ENCODE peak calls at places on chromosomes 4 and X, in nine cellular contexts. B, E, P, J, H, R, O, K and T are unnamed samples.

GRCh38 chr4:154009795-154010194 is 220.9 kb upstream of the SFRP2 start:
- DNase-seq in O (no peak), P (no peak), K (no peak), J (no peak), R (no peak), B (no peak), E (no peak), H (no peak), T (no peak)

GRCh38 chr4:133483600-133484246 is 334.6 kb downstream of the PCDH10 start:
- DNase-seq in E (peak), P (no peak), O (peak), B (no peak), R (no peak), J (no peak), H (no peak), K (no peak), T (no peak)

GRCh38 chrX:9195199-9195880 is 161.4 kb upstream of the FAM9B start:
- DNase-seq in H (no peak), B (no peak), J (no peak), P (no peak), K (no peak), O (no peak), E (no peak), R (no peak), T (no peak)

GRCh38 chr4:22897520-22898108 is 204.9 kb downstream of the GBA3 start:
- DNase-seq in O (peak), K (no peak), P (no peak), H (no peak), E (peak), B (no peak), J (no peak), R (no peak), T (no peak)

GRCh38 chr4:74018771-74019170 is 19.7 kb downstream of the CXCL3 start:
- DNase-seq in P (no peak), B (no peak), K (no peak), E (no peak), H (no peak), R (no peak), O (peak), J (no peak), T (no peak)

GRCh38 chr4:14178421-14178820 is 550.9 kb upstream of the BOD1L1 start:
- DNase-seq in J (no peak), R (no peak), B (no peak), O (peak), E (peak), K (no peak), P (peak), H (no peak), T (no peak)

GRCh38 chrX:130165181-130165702 is 399 bp downstream of the AIFM1 start:
- DNase-seq in B (peak), H (no peak), K (no peak), P (no peak), R (no peak), J (no peak), E (peak), O (no peak), T (peak)

GRCh38 chrX:54758114-54759055 is 39.7 kb downstream of the ITIH6 start:
- DNase-seq in R (no peak), K (no peak), H (no peak), B (no peak), O (no peak), J (no peak), E (no peak), P (no peak), T (no peak)

GRCh38 chrX:119427024-119427794 is 28.1 kb downstream of the SLC25A43 start:
- DNase-seq in O (peak), E (no peak), R (no peak), K (no peak), H (peak), J (no peak), P (no peak), B (no peak), T (no peak)

GRCh38 chr4:169283114-169283509 is 12.4 kb upstream of the SH3RF1 start:
- DNase-seq in H (no peak), B (no peak), J (no peak), O (no peak), K (no peak), P (peak), E (no peak), R (no peak), T (no peak)

GRCh38 chrX:68365356-68365755 is 67.9 kb downstream of the OPHN1 start:
- DNase-seq in J (no peak), P (no peak), E (peak), B (no peak), K (no peak), R (no peak), H (no peak), O (no peak), T (no peak)

GRCh38 chrX:18810416-18810815 is 103.0 kb downstream of the PPEF1 start:
- DNase-seq in K (no peak), O (no peak), J (no peak), H (no peak), E (no peak), R (no peak), B (no peak), P (no peak), T (no peak)

GRCh38 chr4:106569151-106570029 is 200.8 kb upstream of the GIMD1 start:
- DNase-seq in H (no peak), O (no peak), R (no peak), B (no peak), J (no peak), K (no peak), P (no peak), E (no peak), T (no peak)

GRCh38 chr4:67460574-67460973 is 84.7 kb downstream of the CENPC start:
- DNase-seq in J (no peak), P (no peak), B (no peak), K (no peak), H (no peak), O (no peak), R (no peak), E (no peak), T (no peak)

GRCh38 chr4:158042591-158043030 is 130.2 kb downstream of the GASK1B start:
- DNase-seq in R (no peak), P (no peak), B (no peak), H (no peak), J (no peak), O (no peak), K (no peak), E (no peak), T (no peak)

GRCh38 chrX:42442745-42443144 is 335.2 kb downstream of the PPP1R2C start:
- DNase-seq in H (no peak), O (no peak), B (no peak), K (no peak), R (no peak), J (no peak), P (no peak), E (no peak), T (no peak)

GRCh38 chr4:2787230-2788100 is 5.4 kb upstream of the SH3BP2 start:
- DNase-seq in J (no peak), E (no peak), P (no peak), R (peak), B (no peak), O (peak), H (no peak), K (no peak), T (peak)

GRCh38 chr4:112083587-112084347 is 61.5 kb upstream of the FAM241A start:
- DNase-seq in B (no peak), P (peak), J (no peak), E (peak), H (no peak), O (no peak), R (no peak), K (no peak), T (no peak)

GRCh38 chr4:78599931-78600375 is 48.4 kb downstream of the ANXA3 start:
- DNase-seq in P (no peak), O (peak), E (no peak), B (no peak), R (no peak), K (no peak), J (no peak), H (no peak), T (no peak)

GRCh38 chrX:42422961-42423360 is 355.0 kb downstream of the PPP1R2C start:
- DNase-seq in O (no peak), P (no peak), R (no peak), H (no peak), E (peak), J (no peak), B (no peak), K (no peak), T (no peak)

GRCh38 chr4:73142995-73143547 is 73.6 kb upstream of the COX18 start:
- DNase-seq in E (no peak), H (no peak), B (no peak), R (no peak), P (no peak), K (no peak), O (no peak), J (no peak), T (no peak)

GRCh38 chr4:175306436-175306835 is 388.3 kb downstream of the ADAM29 start:
- DNase-seq in P (no peak), E (no peak), R (no peak), K (no peak), H (no peak), B (no peak), O (no peak), J (no peak), T (no peak)

GRCh38 chr4:186953601-186954260 is 230.1 kb upstream of the FAT1 start:
- DNase-seq in H (no peak), J (no peak), P (no peak), E (peak), K (no peak), B (no peak), O (no peak), R (no peak), T (no peak)

GRCh38 chr4:105061136-105061696 is 85.5 kb upstream of the TET2 start:
- DNase-seq in E (peak), R (no peak), O (peak), B (no peak), K (no peak), J (no peak), H (no peak), P (peak), T (no peak)

GRCh38 chr4:118997601-118998000 is 108.9 kb downstream of the SYNPO2 start:
- DNase-seq in O (no peak), E (no peak), R (no peak), P (no peak), K (no peak), H (no peak), B (no peak), J (no peak), T (no peak)